ENCODE peak calls at places on chromosomes 12 and 14, in ten cellular contexts. Q, Y, M, W, S, X, N, P, T and E are unnamed samples.

GRCh38 chr12:71581206-71581605 is 82.4 kb downstream of the ZFC3H1 start:
- DNase-seq in W (no peak), Q (peak; percentile 65), X (no peak), Y (no peak), T (no peak), M (no peak), N (no peak), S (no peak), P (peak; percentile 92), E (no peak)

GRCh38 chr12:122855985-122856831 is 21.0 kb downstream of the HIP1R start:
- DNase-seq in S (no peak), P (no peak), Q (no peak), N (no peak), W (no peak), T (no peak), Y (peak; percentile 6), M (no peak), X (no peak), E (no peak)

GRCh38 chr12:92234533-92234932 is 88.9 kb upstream of the BTG1 start:
- DNase-seq in Q (no peak), T (no peak), N (no peak), M (no peak), W (no peak), S (no peak), P (no peak), X (no peak), Y (no peak), E (no peak)

GRCh38 chr14:22291406-22291805 is 297.6 kb downstream of the DAD1 start:
- DNase-seq in W (no peak), T (peak; percentile 54), N (no peak), M (no peak), P (peak; percentile 78), Q (peak; percentile 31), Y (no peak), X (no peak), S (no peak), E (no peak)

GRCh38 chr14:69547701-69548348 is 26.8 kb downstream of the CCDC177 start:
- DNase-seq in Y (peak; percentile 67), X (no peak), P (peak; percentile 8), N (no peak), Q (peak; percentile 37), T (no peak), S (peak; percentile 82), W (no peak), M (no peak), E (peak; percentile 58)

GRCh38 chr14:61603736-61604135 is 91.6 kb upstream of the HIF1A start:
- DNase-seq in P (no peak), X (no peak), M (no peak), W (no peak), T (peak; percentile 66), S (no peak), N (no peak), Q (no peak), Y (no peak), E (no peak)

GRCh38 chr14:69154779-69155178 is 1.9 kb upstream of the DCAF5 start:
- DNase-seq in Y (no peak), X (no peak), W (peak; percentile 48), P (peak; percentile 72), S (no peak), M (no peak), T (peak; percentile 32), N (peak; percentile 27), Q (peak; percentile 22), E (no peak)

GRCh38 chr12:112359290-112359689 is 22.9 kb downstream of the HECTD4 start:
- DNase-seq in T (no peak), S (no peak), P (no peak), X (no peak), Y (no peak), Q (no peak), M (no peak), W (no peak), N (no peak), E (no peak)

GRCh38 chr14:68691031-68691864 is 101.6 kb downstream of the ZFP36L1 start:
- DNase-seq in X (no peak), W (no peak), Q (no peak), M (no peak), S (no peak), Y (no peak), P (no peak), T (no peak), N (no peak), E (no peak)

GRCh38 chr14:105301103-105301914 is 508 bp upstream of the BRF1 start:
- DNase-seq in X (peak; percentile 97), M (peak; percentile 96), P (peak; percentile 95), W (peak; percentile 97), N (peak; percentile 91), S (peak; percentile 99), Y (peak; percentile 93), Q (peak; percentile 77), T (peak; percentile 94), E (peak; percentile 100)

GRCh38 chr12:14185441-14186192 is 179.9 kb upstream of the ATF7IP start:
- DNase-seq in Q (peak; percentile 6), P (peak; percentile 52), W (peak; percentile 75), Y (peak; percentile 80), N (peak; percentile 29), X (no peak), M (no peak), T (peak; percentile 50), S (peak; percentile 48), E (peak; percentile 48)

GRCh38 chr12:52691076-52691764 is 11.0 kb upstream of the KRT1 start:
- DNase-seq in Q (no peak), P (no peak), T (no peak), Y (peak; percentile 37), S (peak; percentile 21), W (peak; percentile 4), N (no peak), X (no peak), M (peak; percentile 39), E (no peak)

GRCh38 chr12:41190360-41190759 is 2.2 kb downstream of the PDZRN4 start:
- DNase-seq in Q (peak; percentile 6), M (no peak), P (peak; percentile 20), S (peak; percentile 14), T (peak; percentile 34), W (no peak), Y (peak; percentile 3), N (peak; percentile 4), X (no peak), E (peak; percentile 14)

GRCh38 chr14:90654831-90655276 is 161.4 kb downstream of the TTC7B start:
- DNase-seq in W (no peak), S (no peak), P (no peak), M (no peak), N (no peak), X (no peak), Q (peak; percentile 72), Y (no peak), T (peak; percentile 68), E (no peak)

GRCh38 chr14:93794756-93795155 is 6.5 kb upstream of the PRIMA1 start:
- DNase-seq in W (no peak), T (no peak), Q (no peak), S (no peak), N (no peak), X (no peak), P (no peak), Y (no peak), M (no peak), E (no peak)

GRCh38 chr12:108333898-108334699 is 5.0 kb downstream of the CMKLR1 start:
- DNase-seq in W (no peak), Y (no peak), N (no peak), S (no peak), X (no peak), Q (peak; percentile 17), P (no peak), M (no peak), T (peak; percentile 58), E (peak; percentile 74)

GRCh38 chr12:32559434-32559833 is 119.7 kb upstream of the DNM1L start:
- DNase-seq in Y (no peak), N (no peak), T (no peak), P (no peak), Q (no peak), M (no peak), X (no peak), W (no peak), S (no peak), E (no peak)

GRCh38 chr12:48936379-48936979 is 11.2 kb upstream of the FKBP11 start:
- DNase-seq in M (no peak), S (peak; percentile 87), X (peak; percentile 66), P (peak; percentile 65), Y (peak; percentile 13), Q (peak; percentile 33), T (peak; percentile 65), W (peak; percentile 74), N (peak; percentile 75), E (peak; percentile 81)

GRCh38 chr12:115398311-115398781 is 714.4 kb upstream of the TBX3 start:
- DNase-seq in S (no peak), W (no peak), N (no peak), T (no peak), M (no peak), X (no peak), Y (peak; percentile 34), P (peak; percentile 22), Q (no peak), E (no peak)

GRCh38 chr14:72961579-72962335 is 35.5 kb downstream of the DCAF4 start:
- DNase-seq in T (peak; percentile 13), Q (peak; percentile 42), N (no peak), P (peak; percentile 92), S (no peak), Y (no peak), W (no peak), M (no peak), X (no peak), E (no peak)

GRCh38 chr14:22935156-22935555 is 6.0 kb upstream of the PRMT5 start:
- DNase-seq in T (no peak), X (no peak), P (no peak), S (no peak), Y (no peak), M (no peak), Q (no peak), W (no peak), N (no peak), E (no peak)

GRCh38 chr12:113222730-113223531 is 1.7 kb downstream of the TPCN1 start:
- DNase-seq in N (no peak), Q (peak; percentile 80), P (peak; percentile 96), Y (peak; percentile 78), T (peak; percentile 87), M (no peak), S (no peak), W (peak; percentile 61), X (peak; percentile 79), E (no peak)

GRCh38 chr14:21070083-21070609 is at the start of gene ARHGEF40:
- DNase-seq in M (no peak), X (no peak), Y (peak; percentile 55), T (peak; percentile 24), N (no peak), P (peak; percentile 60), W (peak; percentile 36), S (peak; percentile 38), Q (peak; percentile 27), E (peak; percentile 70)

GRCh38 chr12:94969424-94969823 is 34.1 kb downstream of the NDUFA12 start:
- DNase-seq in N (peak; percentile 53), Y (no peak), W (peak; percentile 66), Q (no peak), T (no peak), S (no peak), M (no peak), P (no peak), X (no peak), E (no peak)

GRCh38 chr12:30913323-30913722 is 13.2 kb upstream of the TSPAN11 start:
- DNase-seq in X (no peak), W (no peak), P (no peak), N (peak; percentile 43), M (no peak), T (no peak), S (no peak), Q (no peak), Y (no peak), E (no peak)

GRCh38 chr12:121893901-121894540 is 5.4 kb downstream of the PSMD9 start:
- DNase-seq in X (no peak), W (peak; percentile 70), N (no peak), Q (peak; percentile 58), M (no peak), P (peak; percentile 68), Y (no peak), T (peak; percentile 77), S (no peak), E (no peak)